ENCODE peak calls at places on chromosomes 13 and 19, in ten cellular contexts. J is heart right ventricle, T is AG04450, Y is keratinocyte, U is thoracic aorta, G is SK-N-MC, M is MM.1S, K is GM23338, F is neuronal stem cell, E is mammary epithelial cell. S is an unnamed sample.

GRCh38 chr19:16702123-16702522 is 17.5 kb upstream of the NWD1 start:
- DNase-seq in F (no peak), T (peak), Y (peak), E (peak), G (peak), M (no peak), U (no peak), J (peak), K (no peak), S (peak)

GRCh38 chr19:45638930-45639729 is at the start of gene EML2:
- DNase-seq in F (peak), U (no peak), Y (no peak), T (no peak), G (no peak), M (peak), E (peak), J (no peak), K (peak), S (no peak)

GRCh38 chr13:79937311-79938243 is 403.3 kb downstream of the SPRY2 start:
- DNase-seq in Y (no peak), T (no peak), M (no peak), E (no peak), K (no peak), G (no peak), F (no peak), J (no peak), U (no peak), S (no peak)

GRCh38 chr19:51489113-51489512 is 10.8 kb downstream of the CEACAM18 start:
- DNase-seq in J (no peak), F (no peak), Y (no peak), U (no peak), M (no peak), K (no peak), T (no peak), G (no peak), E (no peak), S (no peak)

GRCh38 chr13:110405597-110406450 is 98.7 kb downstream of the COL4A2 start:
- DNase-seq in K (no peak), G (no peak), Y (no peak), F (no peak), U (no peak), J (no peak), T (no peak), E (peak), M (no peak), S (no peak)

GRCh38 chr13:45393941-45394570 is 24.1 kb downstream of the SLC25A30 start:
- DNase-seq in M (peak), G (no peak), Y (no peak), J (peak), E (peak), U (no peak), F (peak), K (peak), T (no peak), S (no peak)

GRCh38 chr13:104024416-104025170 is 958.4 kb upstream of the SLC10A2 start:
- DNase-seq in E (peak), F (no peak), Y (no peak), T (no peak), K (no peak), M (no peak), J (no peak), U (no peak), G (no peak), S (no peak)

GRCh38 chr19:7505288-7505681 is 10.6 kb upstream of the ZNF358 start:
- DNase-seq in K (peak), T (no peak), E (no peak), J (no peak), U (no peak), G (no peak), Y (no peak), M (peak), F (no peak), S (no peak)

GRCh38 chr13:113411216-113412023 is 41.9 kb downstream of the ADPRHL1 start:
- DNase-seq in E (peak), U (peak), F (no peak), J (peak), Y (no peak), T (peak), G (no peak), M (no peak), K (no peak), S (peak)

GRCh38 chr13:52414963-52415362 is 9.0 kb upstream of the THSD1 start:
- DNase-seq in E (peak), Y (peak), J (no peak), F (no peak), M (no peak), K (no peak), U (no peak), T (no peak), G (no peak), S (peak)

DNA sequence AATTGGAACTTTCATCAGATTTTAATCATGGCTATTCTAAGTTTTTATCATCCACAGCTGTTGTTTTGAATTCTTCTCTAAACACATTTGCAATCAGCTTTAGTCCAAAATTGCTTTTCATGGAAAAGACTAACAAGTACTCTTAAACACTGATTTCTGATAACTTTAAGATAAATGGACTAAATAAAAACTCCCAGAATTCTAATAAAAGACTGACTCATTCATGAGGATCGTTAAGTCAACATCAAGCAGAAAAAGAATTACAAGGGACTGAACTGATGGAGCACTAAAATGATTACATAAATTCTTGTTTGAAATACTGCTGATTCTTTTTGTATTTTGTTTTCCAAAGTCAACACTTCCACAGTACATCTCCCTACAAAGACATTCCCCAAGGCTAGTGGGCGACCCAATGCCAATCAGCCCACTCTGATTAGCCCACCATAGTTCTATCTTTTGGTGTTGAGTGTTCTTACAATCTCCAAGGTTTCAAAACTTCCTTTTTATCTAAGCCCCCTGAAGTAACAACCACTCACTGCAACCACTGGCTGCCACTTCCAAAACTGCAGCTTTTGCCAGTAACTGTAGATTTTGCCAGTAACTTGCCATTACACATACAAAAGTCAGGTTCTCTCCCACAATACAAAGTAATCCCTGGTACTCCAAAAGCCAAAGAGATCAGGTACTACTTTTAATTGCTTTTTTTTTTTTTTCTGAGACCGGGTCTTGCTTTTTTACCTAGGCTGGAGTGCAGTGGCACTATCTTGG is 14.0 kb upstream of the NAA16 start:
- DNase-seq in E (no peak), G (no peak), U (no peak), T (no peak), Y (no peak), J (no peak), K (no peak), F (no peak), M (no peak), S (no peak)
- H3K27ac ChIP-seq in E (no peak), G (no peak), U (no peak), T (no peak), Y (no peak), J (no peak), K (no peak), F (no peak), M (no peak), S (no peak)

GRCh38 chr13:77022341-77022740 is 4.6 kb downstream of the FBXL3 start:
- DNase-seq in K (no peak), F (no peak), G (no peak), U (no peak), T (no peak), M (no peak), Y (no peak), E (no peak), J (no peak), S (no peak)
- H3K27ac ChIP-seq in K (no peak), F (no peak), G (peak), U (peak), T (no peak), M (no peak), Y (no peak), E (no peak), J (no peak), S (no peak)

DNA sequence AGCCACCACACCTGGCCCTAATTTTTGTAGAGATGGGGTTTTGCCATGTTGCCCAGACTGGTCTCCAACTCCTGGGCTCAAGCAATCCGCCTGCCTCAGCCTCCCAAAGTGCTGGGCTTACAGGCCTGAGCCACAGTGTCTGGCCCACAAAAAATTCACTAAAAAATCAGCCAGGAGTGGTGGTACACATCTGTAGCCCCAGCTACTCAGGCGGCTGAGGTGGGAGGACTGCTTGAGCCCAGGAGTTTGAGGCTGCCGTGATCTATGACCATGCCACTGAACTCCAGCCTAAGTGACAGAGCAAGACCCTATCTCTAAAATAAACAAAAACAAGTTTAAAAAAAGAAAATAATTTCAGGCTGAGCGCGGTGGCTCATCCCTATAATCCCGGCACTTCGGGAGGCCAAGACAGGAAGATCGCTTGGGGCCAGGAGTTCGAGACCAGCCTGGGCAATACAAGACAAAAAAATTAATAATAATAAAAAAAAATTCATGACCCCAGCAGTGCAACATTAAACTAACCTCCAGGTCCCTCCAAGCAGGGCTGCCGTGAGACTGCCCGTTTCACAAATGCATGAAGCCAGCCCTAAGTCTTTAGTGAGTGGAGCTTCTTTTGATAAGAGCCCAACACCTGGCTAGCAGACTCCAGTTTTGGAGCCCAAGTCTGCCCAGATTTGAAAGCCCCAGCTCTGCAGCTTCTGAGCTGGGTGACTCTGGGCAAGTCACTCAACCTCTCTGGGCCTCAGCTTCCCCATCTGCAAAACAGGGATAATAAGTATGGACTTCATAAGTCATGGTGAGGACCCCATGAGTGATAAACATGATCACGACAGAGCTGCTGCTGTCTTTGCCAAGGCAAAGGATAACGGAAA is 38.6 kb upstream of the NANOS3 start:
- DNase-seq in J (no peak), K (no peak), E (no peak), T (no peak), Y (no peak), M (no peak), U (no peak), F (no peak), G (no peak), S (no peak)
- H3K27ac ChIP-seq in J (peak), K (peak), E (peak), T (peak), Y (peak), M (peak), U (peak), F (no peak), G (peak), S (peak)

GRCh38 chr19:42450314-42450934 is 7.7 kb upstream of the CXCL17 start:
- DNase-seq in J (peak), U (peak), K (peak), T (peak), Y (peak), F (peak), G (peak), E (peak), M (peak), S (peak)

GRCh38 chr19:42459926-42460325 is 17.2 kb upstream of the CXCL17 start:
- DNase-seq in G (no peak), F (no peak), J (no peak), U (no peak), K (no peak), M (no peak), E (no peak), Y (no peak), T (no peak), S (no peak)

GRCh38 chr19:42452590-42452989 is 9.8 kb upstream of the CXCL17 start:
- DNase-seq in M (no peak), Y (no peak), J (no peak), K (no peak), U (no peak), G (no peak), F (no peak), T (no peak), E (no peak), S (no peak)

DNA sequence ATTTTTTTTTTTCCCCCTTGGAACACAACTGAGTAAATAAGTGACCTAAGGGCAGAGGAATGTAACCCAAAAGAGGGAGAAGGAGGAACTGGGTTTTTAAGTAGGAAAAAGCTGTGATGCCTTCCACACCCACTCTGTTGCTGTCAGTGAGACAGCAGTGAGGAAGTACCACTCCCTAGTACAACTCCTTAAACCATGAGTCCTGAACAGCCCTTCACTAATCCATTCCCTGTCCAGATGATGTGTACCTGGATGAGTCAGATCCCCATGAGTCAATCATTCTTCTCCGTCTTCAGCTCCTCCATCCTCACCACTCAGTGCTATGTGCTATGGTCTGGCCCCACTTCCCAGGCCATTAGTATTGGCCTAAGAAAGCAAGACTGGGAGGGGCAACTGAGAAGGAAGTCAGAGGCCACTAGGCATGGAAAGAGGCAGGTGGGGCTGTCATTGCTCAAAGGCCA is 12.9 kb upstream of the CXCL17 start:
- DNase-seq in F (no peak), E (peak), M (no peak), T (no peak), K (no peak), J (no peak), G (no peak), Y (peak), U (no peak), S (peak)
- H3K27ac ChIP-seq in F (no peak), E (no peak), M (no peak), T (no peak), K (no peak), J (no peak), G (no peak), Y (no peak), U (no peak), S (peak)

GRCh38 chr13:40582531-40582930 is 83.9 kb downstream of the FOXO1 start:
- DNase-seq in K (no peak), U (no peak), G (no peak), J (no peak), F (no peak), T (no peak), E (no peak), M (no peak), Y (no peak), S (no peak)
- H3K27ac ChIP-seq in K (no peak), U (no peak), G (no peak), J (no peak), F (no peak), T (no peak), E (no peak), M (no peak), Y (no peak), S (no peak)

GRCh38 chr13:94325148-94325528 is 154.3 kb downstream of the DCT start:
- DNase-seq in G (no peak), Y (no peak), T (no peak), K (no peak), M (no peak), U (no peak), J (no peak), F (no peak), E (no peak), S (no peak)
- H3K27ac ChIP-seq in G (no peak), Y (no peak), T (no peak), K (no peak), M (no peak), U (no peak), J (peak), F (no peak), E (no peak), S (no peak)

GRCh38 chr13:22063416-22064124 is 392.7 kb downstream of the FGF9 start:
- DNase-seq in G (no peak), Y (no peak), U (no peak), J (no peak), F (no peak), T (no peak), K (no peak), M (no peak), E (no peak), S (no peak)

GRCh38 chr13:22061371-22061805 is 390.5 kb downstream of the FGF9 start:
- DNase-seq in U (no peak), K (peak), G (no peak), T (no peak), E (no peak), J (no peak), M (no peak), Y (no peak), F (no peak), S (no peak)

GRCh38 chr13:22060187-22060586 is 389.3 kb downstream of the FGF9 start:
- DNase-seq in Y (no peak), T (no peak), M (no peak), K (no peak), U (no peak), F (no peak), G (no peak), J (no peak), E (no peak), S (no peak)

GRCh38 chr13:22062478-22063205 is 391.8 kb downstream of the FGF9 start:
- DNase-seq in E (no peak), Y (no peak), F (no peak), J (no peak), U (no peak), M (no peak), T (peak), K (no peak), G (no peak), S (no peak)

DNA sequence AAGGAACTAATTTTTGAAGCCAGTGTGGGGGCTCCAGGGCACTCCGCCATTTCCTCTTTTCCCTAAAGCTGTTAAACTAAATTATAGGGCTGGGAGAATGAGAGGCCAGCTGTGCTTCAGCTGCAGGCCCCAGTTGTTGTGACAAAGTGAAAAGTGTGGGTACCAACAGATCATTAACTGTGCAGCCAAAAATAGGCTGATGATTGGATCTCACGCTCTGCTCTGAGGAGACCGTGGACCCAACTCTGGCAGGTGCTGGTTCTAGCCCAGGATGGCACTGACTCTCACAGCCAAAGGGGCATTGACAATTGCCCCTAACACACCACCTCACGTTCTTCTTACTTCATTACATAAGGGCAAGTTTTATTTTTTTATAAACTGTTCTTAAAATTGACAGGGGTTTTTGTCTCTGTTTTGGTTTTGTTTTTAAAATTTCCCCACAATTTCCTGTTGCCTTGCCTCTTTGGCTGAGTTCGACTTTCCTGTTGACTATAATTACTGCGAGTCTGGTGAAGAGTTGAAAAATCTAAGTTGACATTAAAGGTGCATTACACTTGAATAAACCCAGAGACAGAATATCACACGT is 391.0 kb downstream of the FGF9 start:
- DNase-seq in Y (no peak), E (no peak), G (no peak), U (no peak), J (no peak), M (peak), T (no peak), F (no peak), K (no peak), S (no peak)
- H3K27ac ChIP-seq in Y (no peak), E (no peak), G (no peak), U (no peak), J (no peak), M (no peak), T (no peak), F (no peak), K (no peak), S (no peak)

GRCh38 chr19:4911786-4912672 is 2.7 kb downstream of the UHRF1 start:
- DNase-seq in U (peak), E (peak), M (no peak), K (peak), G (no peak), J (peak), T (peak), Y (peak), F (no peak), S (peak)
- H3K27ac ChIP-seq in U (peak), E (peak), M (no peak), K (no peak), G (peak), J (no peak), T (peak), Y (peak), F (no peak), S (peak)

S was measured in epithelial cell of prostate.